ENCODE peak calls at places on chromosomes 1 and 21, in four cellular contexts. M, Z, U and P are unnamed samples.

GRCh38 chr1:64686828-64687724 is 57.8 kb upstream of the RAVER2 start:
- DNase-seq in M (peak; percentile 32), Z (peak; percentile 49), U (peak; percentile 17), P (peak; percentile 54)

GRCh38 chr1:67264899-67265298 is 42.8 kb upstream of the IL12RB2 start:
- DNase-seq in M (no peak), Z (no peak), U (no peak), P (no peak)

GRCh38 chr1:154405762-154406571 is 824 bp downstream of the IL6R start:
- DNase-seq in M (peak; percentile 75), Z (peak; percentile 54), U (peak; percentile 65), P (no peak)

GRCh38 chr1:212667223-212668139 is 32.2 kb downstream of the BATF3 start:
- DNase-seq in M (no peak), Z (peak; percentile 94), U (no peak), P (peak; percentile 93)

GRCh38 chr1:99919221-99919620 is 50.6 kb upstream of the SLC35A3 start:
- DNase-seq in M (no peak), Z (no peak), U (no peak), P (no peak)

GRCh38 chr1:14815175-14815882 is 216.8 kb downstream of the KAZN start:
- DNase-seq in M (no peak), Z (peak; percentile 69), U (no peak), P (no peak)

GRCh38 chr1:14320986-14321385 is 277.5 kb upstream of the KAZN start:
- DNase-seq in M (no peak), Z (no peak), U (no peak), P (no peak)

GRCh38 chr1:223652436-223652901 is 13.0 kb downstream of the CAPN8 start:
- DNase-seq in M (no peak), Z (peak; percentile 44), U (no peak), P (no peak)

GRCh38 chr1:62588000-62588399 is 9.3 kb upstream of the ANGPTL3 start:
- DNase-seq in M (no peak), Z (peak; percentile 56), U (no peak), P (no peak)

GRCh38 chr1:108199231-108199657 is 899 bp downstream of the SLC25A24 start:
- DNase-seq in M (peak; percentile 60), Z (peak; percentile 50), U (no peak), P (peak; percentile 21)

GRCh38 chr1:36369061-36369470 is 16.7 kb downstream of the STK40 start:
- DNase-seq in M (peak; percentile 92), Z (peak; percentile 45), U (peak; percentile 78), P (no peak)

GRCh38 chr21:44299085-44299457 is 782 bp upstream of the PFKL start:
- DNase-seq in M (no peak), Z (peak; percentile 20), U (peak; percentile 22), P (no peak)

GRCh38 chr1:61133048-61134019 is 51.0 kb downstream of the NFIA start:
- DNase-seq in M (no peak), Z (no peak), U (no peak), P (no peak)

GRCh38 chr21:46428987-46429710 is 29.5 kb upstream of the DIP2A start:
- DNase-seq in M (no peak), Z (no peak), U (no peak), P (no peak)

GRCh38 chr1:44270666-44271628 is 57.7 kb downstream of the DMAP1 start:
- DNase-seq in M (peak; percentile 80), Z (no peak), U (no peak), P (peak; percentile 13)

GRCh38 chr1:246860401-246860800 is 71.3 kb downstream of the AHCTF1 start:
- DNase-seq in M (no peak), Z (peak; percentile 5), U (no peak), P (no peak)

GRCh38 chr1:227889047-227889862 is 58.5 kb downstream of the WNT9A start:
- DNase-seq in M (peak; percentile 16), Z (no peak), U (no peak), P (no peak)

GRCh38 chr1:30847358-30847972 is 61.1 kb downstream of the SDC3 start:
- DNase-seq in M (peak; percentile 81), Z (peak; percentile 82), U (no peak), P (no peak)

GRCh38 chr1:9009438-9010366 is 16.5 kb downstream of the SLC2A7 start:
- DNase-seq in M (no peak), Z (peak; percentile 24), U (peak; percentile 33), P (no peak)

GRCh38 chr1:210342986-210343780 is 14.5 kb downstream of the HHAT start:
- DNase-seq in M (no peak), Z (no peak), U (no peak), P (no peak)

GRCh38 chr1:22131875-22132486 is 10.9 kb downstream of the WNT4 start:
- DNase-seq in M (peak; percentile 61), Z (no peak), U (peak; percentile 51), P (no peak)

GRCh38 chr1:104921552-104921951 is 1171.9 kb downstream of the AMY1C start:
- DNase-seq in M (no peak), Z (peak; percentile 25), U (no peak), P (no peak)

GRCh38 chr1:154881820-154882535 is 11.9 kb upstream of the KCNN3 start:
- DNase-seq in M (no peak), Z (no peak), U (no peak), P (no peak)

GRCh38 chr1:48471103-48471502 is 901 bp downstream of the SPATA6 start:
- DNase-seq in M (peak; percentile 33), Z (no peak), U (no peak), P (no peak)

GRCh38 chr1:37174876-37175275 is 140.6 kb upstream of the GRIK3 start:
- DNase-seq in M (no peak), Z (no peak), U (no peak), P (no peak)

GRCh38 chr1:86965827-86966182 is 51.4 kb downstream of the HS2ST1 start:
- DNase-seq in M (no peak), Z (no peak), U (no peak), P (no peak)

GRCh38 chr1:179025975-179026812 is 500 bp downstream of the FAM20B start:
- DNase-seq in M (peak; percentile 80), Z (peak; percentile 51), U (peak; percentile 71), P (no peak)